ENCODE peak calls at places on chromosomes 5 and 9, in nine cellular contexts. One of them, this sample, is unnamed.
A peak's percentile ranks its signal among the peaks of the same experiment; 100 is the strongest.

GRCh38 chr9:90805006-90805993 is 3.7 kb downstream of the SYK start:
- DNase-seq in RWPE1: no peak
- DNase-seq in lower lobe of right lung: no peak
- DNase-seq in tibial nerve: no peak
- DNase-seq in CD4-positive, alpha-beta T cell: no peak
- DNase-seq in astrocyte of the spinal cord: no peak
- DNase-seq in brain microvascular endothelial cell: no peak
- DNase-seq in endothelial cell: no peak
- DNase-seq in thyroid gland: peak; percentile 19
- DNase-seq in this sample: no peak

GRCh38 chr5:150520747-150521521 is 13.0 kb downstream of the NDST1 start:
- DNase-seq in astrocyte of the spinal cord: no peak
- DNase-seq in RWPE1: no peak
- DNase-seq in lower lobe of right lung: no peak
- DNase-seq in CD4-positive, alpha-beta T cell: no peak
- DNase-seq in brain microvascular endothelial cell: no peak
- DNase-seq in thyroid gland: no peak
- DNase-seq in tibial nerve: no peak
- DNase-seq in endothelial cell: no peak
- DNase-seq in this sample: no peak

GRCh38 chr5:140242890-140243585 is 59.9 kb downstream of the PFDN1 start:
- DNase-seq in tibial nerve: no peak
- DNase-seq in thyroid gland: peak; percentile 90
- DNase-seq in astrocyte of the spinal cord: no peak
- DNase-seq in CD4-positive, alpha-beta T cell: no peak
- DNase-seq in brain microvascular endothelial cell: no peak
- DNase-seq in lower lobe of right lung: peak; percentile 61
- DNase-seq in RWPE1: no peak
- DNase-seq in endothelial cell: no peak
- DNase-seq in this sample: no peak

GRCh38 chr5:43416988-43417394 is 4.8 kb upstream of the CCL28 start:
- DNase-seq in RWPE1: no peak
- DNase-seq in brain microvascular endothelial cell: no peak
- DNase-seq in endothelial cell: no peak
- DNase-seq in lower lobe of right lung: no peak
- DNase-seq in tibial nerve: no peak
- DNase-seq in thyroid gland: no peak
- DNase-seq in astrocyte of the spinal cord: no peak
- DNase-seq in CD4-positive, alpha-beta T cell: no peak
- DNase-seq in this sample: no peak

GRCh38 chr9:82491604-82492003 is 503.0 kb downstream of the SPATA31D1 start:
- DNase-seq in astrocyte of the spinal cord: no peak
- DNase-seq in CD4-positive, alpha-beta T cell: no peak
- DNase-seq in thyroid gland: no peak
- DNase-seq in endothelial cell: no peak
- DNase-seq in tibial nerve: no peak
- DNase-seq in brain microvascular endothelial cell: no peak
- DNase-seq in RWPE1: no peak
- DNase-seq in lower lobe of right lung: no peak
- DNase-seq in this sample: no peak

GRCh38 chr5:90386099-90386710 is 23.4 kb downstream of the CETN3 start:
- DNase-seq in thyroid gland: no peak
- DNase-seq in lower lobe of right lung: no peak
- DNase-seq in CD4-positive, alpha-beta T cell: no peak
- DNase-seq in RWPE1: no peak
- DNase-seq in endothelial cell: no peak
- DNase-seq in brain microvascular endothelial cell: no peak
- DNase-seq in tibial nerve: no peak
- DNase-seq in astrocyte of the spinal cord: peak; percentile 39
- DNase-seq in this sample: no peak

GRCh38 chr5:171520300-171521170 is 101.1 kb downstream of the FGF18 start:
- DNase-seq in brain microvascular endothelial cell: peak; percentile 10
- DNase-seq in CD4-positive, alpha-beta T cell: no peak
- DNase-seq in RWPE1: peak; percentile 60
- DNase-seq in endothelial cell: peak; percentile 46
- DNase-seq in lower lobe of right lung: no peak
- DNase-seq in astrocyte of the spinal cord: peak; percentile 54
- DNase-seq in tibial nerve: no peak
- DNase-seq in thyroid gland: peak; percentile 8
- DNase-seq in this sample: no peak

GRCh38 chr5:148816357-148816756 is 10.1 kb upstream of the ADRB2 start:
- DNase-seq in brain microvascular endothelial cell: no peak
- DNase-seq in tibial nerve: no peak
- DNase-seq in astrocyte of the spinal cord: no peak
- DNase-seq in thyroid gland: no peak
- DNase-seq in lower lobe of right lung: no peak
- DNase-seq in CD4-positive, alpha-beta T cell: no peak
- DNase-seq in RWPE1: no peak
- DNase-seq in endothelial cell: no peak
- DNase-seq in this sample: no peak

GRCh38 chr5:159033351-159033657 is 66.4 kb downstream of the EBF1 start:
- DNase-seq in brain microvascular endothelial cell: no peak
- DNase-seq in astrocyte of the spinal cord: peak; percentile 51
- DNase-seq in RWPE1: no peak
- DNase-seq in tibial nerve: no peak
- DNase-seq in endothelial cell: no peak
- DNase-seq in CD4-positive, alpha-beta T cell: no peak
- DNase-seq in thyroid gland: no peak
- DNase-seq in lower lobe of right lung: no peak
- DNase-seq in this sample: no peak

GRCh38 chr5:151295801-151296477 is 7.6 kb downstream of the SLC36A3 start:
- DNase-seq in RWPE1: no peak
- DNase-seq in CD4-positive, alpha-beta T cell: no peak
- DNase-seq in lower lobe of right lung: no peak
- DNase-seq in brain microvascular endothelial cell: no peak
- DNase-seq in astrocyte of the spinal cord: no peak
- DNase-seq in tibial nerve: no peak
- DNase-seq in thyroid gland: no peak
- DNase-seq in endothelial cell: no peak
- DNase-seq in this sample: no peak

GRCh38 chr5:140142802-140143201 is 17.1 kb downstream of the IGIP start:
- DNase-seq in endothelial cell: no peak
- DNase-seq in brain microvascular endothelial cell: no peak
- DNase-seq in lower lobe of right lung: no peak
- DNase-seq in tibial nerve: no peak
- DNase-seq in thyroid gland: no peak
- DNase-seq in CD4-positive, alpha-beta T cell: no peak
- DNase-seq in astrocyte of the spinal cord: no peak
- DNase-seq in RWPE1: no peak
- DNase-seq in this sample: no peak

GRCh38 chr9:122205176-122205575 is 23.6 kb downstream of the LHX6 start:
- DNase-seq in astrocyte of the spinal cord: no peak
- DNase-seq in CD4-positive, alpha-beta T cell: no peak
- DNase-seq in lower lobe of right lung: no peak
- DNase-seq in thyroid gland: no peak
- DNase-seq in endothelial cell: no peak
- DNase-seq in brain microvascular endothelial cell: no peak
- DNase-seq in RWPE1: no peak
- DNase-seq in tibial nerve: no peak
- DNase-seq in this sample: no peak

GRCh38 chr5:110105692-110106091 is 416.0 kb downstream of the MAN2A1 start:
- DNase-seq in thyroid gland: peak; percentile 70
- DNase-seq in tibial nerve: no peak
- DNase-seq in astrocyte of the spinal cord: peak; percentile 40
- DNase-seq in RWPE1: peak; percentile 15
- DNase-seq in lower lobe of right lung: no peak
- DNase-seq in brain microvascular endothelial cell: no peak
- DNase-seq in CD4-positive, alpha-beta T cell: no peak
- DNase-seq in endothelial cell: no peak
- DNase-seq in this sample: no peak

GRCh38 chr9:114185570-114185969 is 30.2 kb downstream of the COL27A1 start:
- DNase-seq in RWPE1: no peak
- DNase-seq in CD4-positive, alpha-beta T cell: no peak
- DNase-seq in endothelial cell: no peak
- DNase-seq in brain microvascular endothelial cell: no peak
- DNase-seq in tibial nerve: no peak
- DNase-seq in astrocyte of the spinal cord: no peak
- DNase-seq in lower lobe of right lung: peak; percentile 6
- DNase-seq in thyroid gland: no peak
- DNase-seq in this sample: no peak

GRCh38 chr9:130237763-130238524 is 27.6 kb upstream of the HMCN2 start:
- DNase-seq in thyroid gland: peak; percentile 95
- DNase-seq in brain microvascular endothelial cell: no peak
- DNase-seq in CD4-positive, alpha-beta T cell: no peak
- DNase-seq in lower lobe of right lung: peak; percentile 81
- DNase-seq in endothelial cell: no peak
- DNase-seq in RWPE1: no peak
- DNase-seq in astrocyte of the spinal cord: no peak
- DNase-seq in tibial nerve: no peak
- DNase-seq in this sample: no peak

GRCh38 chr5:36694351-36694750 is 87.9 kb downstream of the SLC1A3 start:
- DNase-seq in brain microvascular endothelial cell: no peak
- DNase-seq in RWPE1: no peak
- DNase-seq in CD4-positive, alpha-beta T cell: no peak
- DNase-seq in astrocyte of the spinal cord: no peak
- DNase-seq in endothelial cell: no peak
- DNase-seq in lower lobe of right lung: no peak
- DNase-seq in thyroid gland: no peak
- DNase-seq in tibial nerve: no peak
- DNase-seq in this sample: no peak

GRCh38 chr5:81233080-81233634 is at the start of gene CKMT2:
- DNase-seq in tibial nerve: peak; percentile 31
- DNase-seq in CD4-positive, alpha-beta T cell: no peak
- DNase-seq in astrocyte of the spinal cord: peak; percentile 41
- DNase-seq in thyroid gland: peak; percentile 94
- DNase-seq in RWPE1: no peak
- DNase-seq in brain microvascular endothelial cell: peak; percentile 23
- DNase-seq in endothelial cell: peak; percentile 59
- DNase-seq in lower lobe of right lung: peak; percentile 81
- DNase-seq in this sample: peak; percentile 52

GRCh38 chr9:97387504-97387886 is 24.4 kb upstream of the TDRD7 start:
- DNase-seq in brain microvascular endothelial cell: no peak
- DNase-seq in tibial nerve: no peak
- DNase-seq in CD4-positive, alpha-beta T cell: no peak
- DNase-seq in endothelial cell: no peak
- DNase-seq in thyroid gland: no peak
- DNase-seq in astrocyte of the spinal cord: no peak
- DNase-seq in lower lobe of right lung: no peak
- DNase-seq in RWPE1: no peak
- DNase-seq in this sample: no peak

GRCh38 chr5:138737494-138738265 is 15.5 kb upstream of the CTNNA1 start:
- DNase-seq in tibial nerve: no peak
- DNase-seq in brain microvascular endothelial cell: no peak
- DNase-seq in RWPE1: no peak
- DNase-seq in endothelial cell: no peak
- DNase-seq in lower lobe of right lung: no peak
- DNase-seq in CD4-positive, alpha-beta T cell: no peak
- DNase-seq in astrocyte of the spinal cord: no peak
- DNase-seq in thyroid gland: no peak
- DNase-seq in this sample: no peak

GRCh38 chr9:15977438-15977837 is 424.6 kb downstream of the CCDC171 start:
- DNase-seq in tibial nerve: no peak
- DNase-seq in CD4-positive, alpha-beta T cell: no peak
- DNase-seq in endothelial cell: no peak
- DNase-seq in RWPE1: no peak
- DNase-seq in brain microvascular endothelial cell: no peak
- DNase-seq in lower lobe of right lung: no peak
- DNase-seq in astrocyte of the spinal cord: no peak
- DNase-seq in thyroid gland: no peak
- DNase-seq in this sample: no peak

GRCh38 chr9:104780796-104781395 is 17.0 kb downstream of the NIPSNAP3B start:
- DNase-seq in endothelial cell: no peak
- DNase-seq in astrocyte of the spinal cord: peak; percentile 39
- DNase-seq in tibial nerve: no peak
- DNase-seq in CD4-positive, alpha-beta T cell: no peak
- DNase-seq in thyroid gland: no peak
- DNase-seq in lower lobe of right lung: no peak
- DNase-seq in RWPE1: peak; percentile 63
- DNase-seq in brain microvascular endothelial cell: no peak
- DNase-seq in this sample: no peak

GRCh38 chr5:110054240-110054639 is 364.5 kb downstream of the MAN2A1 start:
- DNase-seq in tibial nerve: peak; percentile 46
- DNase-seq in RWPE1: peak; percentile 44
- DNase-seq in brain microvascular endothelial cell: peak; percentile 81
- DNase-seq in lower lobe of right lung: no peak
- DNase-seq in endothelial cell: peak; percentile 11
- DNase-seq in astrocyte of the spinal cord: peak; percentile 87
- DNase-seq in CD4-positive, alpha-beta T cell: peak; percentile 66
- DNase-seq in thyroid gland: peak; percentile 57
- DNase-seq in this sample: no peak

GRCh38 chr5:132668706-132669454 is 4.9 kb upstream of the IL4 start:
- DNase-seq in endothelial cell: no peak
- DNase-seq in astrocyte of the spinal cord: no peak
- DNase-seq in tibial nerve: no peak
- DNase-seq in RWPE1: no peak
- DNase-seq in thyroid gland: no peak
- DNase-seq in CD4-positive, alpha-beta T cell: no peak
- DNase-seq in lower lobe of right lung: no peak
- DNase-seq in brain microvascular endothelial cell: no peak
- DNase-seq in this sample: no peak

GRCh38 chr5:78127875-78128274 is 166.6 kb downstream of the AP3B1 start:
- DNase-seq in brain microvascular endothelial cell: no peak
- DNase-seq in CD4-positive, alpha-beta T cell: no peak
- DNase-seq in tibial nerve: no peak
- DNase-seq in endothelial cell: peak; percentile 29
- DNase-seq in RWPE1: peak; percentile 3
- DNase-seq in thyroid gland: no peak
- DNase-seq in lower lobe of right lung: no peak
- DNase-seq in astrocyte of the spinal cord: no peak
- DNase-seq in this sample: no peak
- TF ChIP-seq CTCF in brain microvascular endothelial cell: peak; percentile 63
- TF ChIP-seq CTCF in CD4-positive, alpha-beta T cell: no peak
- TF ChIP-seq CTCF in tibial nerve: no peak
- TF ChIP-seq CTCF in endothelial cell: peak; percentile 74
- TF ChIP-seq CTCF in RWPE1: no peak
- TF ChIP-seq CTCF in thyroid gland: peak; percentile 10
- TF ChIP-seq CTCF in lower lobe of right lung: peak; percentile 11
- TF ChIP-seq CTCF in astrocyte of the spinal cord: peak; percentile 35
- TF ChIP-seq CTCF in this sample: peak; percentile 52

GRCh38 chr5:66864240-66864884 is 268.2 kb downstream of the MAST4 start:
- DNase-seq in brain microvascular endothelial cell: peak; percentile 76
- DNase-seq in tibial nerve: no peak
- DNase-seq in RWPE1: peak; percentile 45
- DNase-seq in lower lobe of right lung: no peak
- DNase-seq in astrocyte of the spinal cord: peak; percentile 46
- DNase-seq in endothelial cell: peak; percentile 34
- DNase-seq in CD4-positive, alpha-beta T cell: no peak
- DNase-seq in thyroid gland: no peak
- DNase-seq in this sample: no peak
- TF ChIP-seq CTCF in brain microvascular endothelial cell: peak; percentile 91
- TF ChIP-seq CTCF in tibial nerve: no peak
- TF ChIP-seq CTCF in RWPE1: peak; percentile 84
- TF ChIP-seq CTCF in lower lobe of right lung: peak; percentile 51
- TF ChIP-seq CTCF in astrocyte of the spinal cord: peak; percentile 65
- TF ChIP-seq CTCF in endothelial cell: peak; percentile 45
- TF ChIP-seq CTCF in CD4-positive, alpha-beta T cell: peak; percentile 9
- TF ChIP-seq CTCF in thyroid gland: peak; percentile 46
- TF ChIP-seq CTCF in this sample: no peak

GRCh38 chr9:134278974-134279640 is 47.1 kb upstream of the RXRA start:
- DNase-seq in lower lobe of right lung: no peak
- DNase-seq in thyroid gland: no peak
- DNase-seq in astrocyte of the spinal cord: no peak
- DNase-seq in endothelial cell: no peak
- DNase-seq in RWPE1: no peak
- DNase-seq in tibial nerve: no peak
- DNase-seq in CD4-positive, alpha-beta T cell: no peak
- DNase-seq in brain microvascular endothelial cell: no peak
- DNase-seq in this sample: no peak
- TF ChIP-seq CTCF in lower lobe of right lung: no peak
- TF ChIP-seq CTCF in thyroid gland: no peak
- TF ChIP-seq CTCF in astrocyte of the spinal cord: no peak
- TF ChIP-seq CTCF in endothelial cell: no peak
- TF ChIP-seq CTCF in RWPE1: no peak
- TF ChIP-seq CTCF in tibial nerve: no peak
- TF ChIP-seq CTCF in CD4-positive, alpha-beta T cell: no peak
- TF ChIP-seq CTCF in brain microvascular endothelial cell: no peak
- TF ChIP-seq CTCF in this sample: no peak

GRCh38 chr9:126307306-126308061 is 19.1 kb upstream of the MVB12B start:
- DNase-seq in astrocyte of the spinal cord: no peak
- DNase-seq in thyroid gland: no peak
- DNase-seq in tibial nerve: no peak
- DNase-seq in endothelial cell: no peak
- DNase-seq in RWPE1: no peak
- DNase-seq in CD4-positive, alpha-beta T cell: no peak
- DNase-seq in brain microvascular endothelial cell: no peak
- DNase-seq in lower lobe of right lung: no peak
- DNase-seq in this sample: no peak
- TF ChIP-seq CTCF in astrocyte of the spinal cord: no peak
- TF ChIP-seq CTCF in thyroid gland: no peak
- TF ChIP-seq CTCF in tibial nerve: no peak
- TF ChIP-seq CTCF in endothelial cell: no peak
- TF ChIP-seq CTCF in RWPE1: no peak
- TF ChIP-seq CTCF in CD4-positive, alpha-beta T cell: no peak
- TF ChIP-seq CTCF in brain microvascular endothelial cell: no peak
- TF ChIP-seq CTCF in lower lobe of right lung: no peak
- TF ChIP-seq CTCF in this sample: no peak

This sample was measured in progenitor cell of endocrine pancreas.